ENCODE peak calls at places on chromosomes 2 and 18, in four cellular contexts. Z is left lobe of liver, L is HEK293T, J is astrocyte of the cerebellum. K is an unnamed sample.

GRCh38 chr2:189505412-189505953 is 64.2 kb downstream of the WDR75 start:
- DNase-seq in Z (no peak), J (no peak), L (no peak), K (no peak)

GRCh38 chr2:178512491-178512890 is 32.2 kb downstream of the PLEKHA3 start:
- DNase-seq in Z (no peak), J (peak), L (no peak), K (peak)

GRCh38 chr2:64442801-64443429 is 11.0 kb upstream of the LGALSL start:
- DNase-seq in Z (no peak), L (no peak), J (no peak), K (no peak)

GRCh38 chr18:58827425-58827824 is 37.3 kb upstream of the ZNF532 start:
- DNase-seq in L (no peak), Z (no peak), J (no peak), K (no peak)

GRCh38 chr2:27184115-27184514 is 27.7 kb upstream of the ATRAID start:
- DNase-seq in Z (peak), L (no peak), J (no peak), K (no peak)

GRCh38 chr18:50586710-50587109 is 26.8 kb downstream of the MAPK4 start:
- DNase-seq in Z (no peak), J (no peak), L (no peak), K (no peak)

GRCh38 chr2:12035029-12035720 is 288.7 kb downstream of the LPIN1 start:
- DNase-seq in J (no peak), L (no peak), Z (no peak), K (peak)

GRCh38 chr2:189249171-189249570 is 69.6 kb upstream of the COL5A2 start:
- DNase-seq in Z (no peak), L (no peak), J (peak), K (no peak)

GRCh38 chr18:39701839-39702238 is 2136.2 kb upstream of the CELF4 start:
- DNase-seq in Z (no peak), J (no peak), L (no peak), K (no peak)

GRCh38 chr18:26176134-26176533 is 42.5 kb downstream of the PSMA8 start:
- DNase-seq in J (no peak), L (no peak), Z (no peak), K (no peak)

GRCh38 chr2:72989770-72990556 is 72.6 kb downstream of the EMX1 start:
- DNase-seq in Z (peak), L (no peak), J (no peak), K (no peak)

GRCh38 chr2:123566291-123566946 is 458.7 kb upstream of the CNTNAP5 start:
- DNase-seq in Z (no peak), J (no peak), L (no peak), K (no peak)

GRCh38 chr2:71939588-71940535 is 207.8 kb downstream of the CYP26B1 start:
- DNase-seq in Z (peak), L (peak), J (no peak), K (peak)

GRCh38 chr18:74896390-74896991 is 298.8 kb downstream of the ZNF407 start:
- DNase-seq in J (no peak), Z (peak), L (peak), K (no peak)

GRCh38 chr2:166831930-166832329 is 56.4 kb upstream of the XIRP2 start:
- DNase-seq in Z (no peak), J (no peak), L (no peak), K (no peak)

GRCh38 chr2:54558188-54558975 is 102.3 kb downstream of the SPTBN1 start:
- DNase-seq in J (no peak), Z (peak), L (peak), K (peak)

GRCh38 chr2:231614559-231615057 is 21.9 kb downstream of the TEX44 start:
- DNase-seq in J (no peak), L (no peak), Z (no peak), K (peak)

GRCh38 chr18:67425724-67426123 is 90.8 kb downstream of the DSEL start:
- DNase-seq in L (no peak), Z (no peak), J (no peak), K (peak)

GRCh38 chr18:43935051-43935412 is 657.7 kb upstream of the SYT4 start:
- DNase-seq in J (peak), Z (no peak), L (no peak), K (peak)

GRCh38 chr2:136255648-136256461 is 137.9 kb upstream of the CXCR4 start:
- DNase-seq in L (no peak), Z (no peak), J (no peak), K (no peak)

GRCh38 chr2:165115258-165115657 is 88.6 kb downstream of the SCN3A start:
- DNase-seq in Z (no peak), L (no peak), J (no peak), K (no peak)

GRCh38 chr2:215773728-215774127 is 239.6 kb downstream of the MREG start:
- DNase-seq in J (no peak), Z (no peak), L (no peak), K (peak)

GRCh38 chr18:61926532-61926931 is 33.7 kb upstream of the RNF152 start:
- DNase-seq in J (no peak), L (no peak), Z (no peak), K (no peak)

GRCh38 chr2:99801304-99801909 is 311.6 kb upstream of the REV1 start:
- DNase-seq in L (no peak), Z (no peak), J (no peak), K (no peak)

GRCh38 chr2:148813603-148814065 is 61.4 kb upstream of the KIF5C start:
- DNase-seq in Z (no peak), L (no peak), J (no peak), K (no peak)

GRCh38 chr2:64799592-64800252 is 146.0 kb upstream of the SERTAD2 start:
- DNase-seq in Z (no peak), J (no peak), L (no peak), K (no peak)

GRCh38 chr18:48622911-48623431 is 84.1 kb downstream of the CTIF start:
- DNase-seq in Z (no peak), L (no peak), J (peak), K (peak)

GRCh38 chr18:74244554-74244953 is 47.2 kb downstream of the CYB5A start:
- DNase-seq in L (no peak), J (no peak), Z (no peak), K (no peak)

GRCh38 chr2:195022514-195022842 is 634.5 kb upstream of the SLC39A10 start:
- DNase-seq in L (no peak), J (no peak), Z (no peak), K (no peak)

GRCh38 chr2:54579682-54580349 is 123.7 kb downstream of the SPTBN1 start:
- DNase-seq in Z (no peak), J (no peak), L (no peak), K (no peak)

GRCh38 chr2:54455584-54456525 is at the start of gene SPTBN1:
- DNase-seq in L (peak), Z (peak), J (peak), K (peak)

GRCh38 chr18:37408676-37409305 is 156.8 kb downstream of the CELF4 start:
- DNase-seq in J (no peak), Z (no peak), L (no peak), K (no peak)

GRCh38 chr18:49055787-49056186 is 105.0 kb upstream of the SMAD7 start:
- DNase-seq in J (no peak), L (no peak), Z (no peak), K (peak)

GRCh38 chr2:29013046-29013780 is 32.1 kb downstream of the TOGARAM2 start:
- DNase-seq in Z (no peak), L (no peak), J (no peak), K (no peak)

GRCh38 chr2:197159681-197160211 is 150.8 kb downstream of the ANKRD44 start:
- DNase-seq in J (no peak), Z (no peak), L (no peak), K (peak)

GRCh38 chr18:48312066-48312465 is 97.1 kb downstream of the ZBTB7C start:
- DNase-seq in Z (no peak), L (no peak), J (no peak), K (no peak)

GRCh38 chr18:79859314-79859713 is 61.6 kb downstream of the KCNG2 start:
- DNase-seq in L (no peak), J (no peak), Z (no peak), K (no peak)

GRCh38 chr18:37277753-37278152 is 287.8 kb downstream of the CELF4 start:
- DNase-seq in L (no peak), Z (no peak), J (no peak), K (no peak)

GRCh38 chr18:49907346-49907929 is 94.1 kb upstream of the ACAA2 start:
- DNase-seq in Z (no peak), J (peak), L (no peak), K (no peak)

GRCh38 chr2:123916512-123916911 is 108.6 kb upstream of the CNTNAP5 start:
- DNase-seq in L (no peak), Z (no peak), J (no peak), K (no peak)

K was measured in GM03348.